ENCODE peak calls at places on chromosome 17, in four cellular contexts. One of them, this sample, is unnamed.

GRCh38 chr17:81568416-81568815 is 16.3 kb upstream of the FAAP100 start:
- DNase-seq in activated T-cell treated with anti-CD3 and anti-CD28 coated beads, Interleukin-2, amount 50 U/mL, for 4 hours: no peak
- DNase-seq in endothelial cell of umbilical vein: no peak
- DNase-seq in M059J: no peak
- DNase-seq in this sample: no peak

GRCh38 chr17:74274060-74274702 is at the start of gene DNAI2:
- DNase-seq in activated T-cell treated with anti-CD3 and anti-CD28 coated beads, Interleukin-2, amount 50 U/mL, for 4 hours: no peak
- DNase-seq in endothelial cell of umbilical vein: no peak
- DNase-seq in M059J: no peak
- DNase-seq in this sample: no peak

GRCh38 chr17:42438600-42439567 is 15.8 kb upstream of the CAVIN1 start:
- DNase-seq in activated T-cell treated with anti-CD3 and anti-CD28 coated beads, Interleukin-2, amount 50 U/mL, for 4 hours: peak
- DNase-seq in endothelial cell of umbilical vein: peak
- DNase-seq in M059J: no peak
- DNase-seq in this sample: no peak

GRCh38 chr17:78798695-78799559 is 16.9 kb upstream of the CYTH1 start:
- DNase-seq in activated T-cell treated with anti-CD3 and anti-CD28 coated beads, Interleukin-2, amount 50 U/mL, for 4 hours: no peak
- DNase-seq in endothelial cell of umbilical vein: peak
- DNase-seq in M059J: peak
- DNase-seq in this sample: no peak

GRCh38 chr17:40063915-40064531 is 1.3 kb downstream of the THRA start:
- DNase-seq in activated T-cell treated with anti-CD3 and anti-CD28 coated beads, Interleukin-2, amount 50 U/mL, for 4 hours: no peak
- DNase-seq in endothelial cell of umbilical vein: no peak
- DNase-seq in M059J: no peak
- DNase-seq in this sample: peak

GRCh38 chr17:700504-701094 is 14.0 kb downstream of the VPS53 start:
- DNase-seq in activated T-cell treated with anti-CD3 and anti-CD28 coated beads, Interleukin-2, amount 50 U/mL, for 4 hours: no peak
- DNase-seq in endothelial cell of umbilical vein: peak
- DNase-seq in M059J: peak
- DNase-seq in this sample: no peak

GRCh38 chr17:18009609-18010420 is 29.2 kb downstream of the ATPAF2 start:
- DNase-seq in activated T-cell treated with anti-CD3 and anti-CD28 coated beads, Interleukin-2, amount 50 U/mL, for 4 hours: no peak
- DNase-seq in endothelial cell of umbilical vein: no peak
- DNase-seq in M059J: no peak
- DNase-seq in this sample: no peak

GRCh38 chr17:59155439-59156177 is at the start of gene PRR11:
- DNase-seq in activated T-cell treated with anti-CD3 and anti-CD28 coated beads, Interleukin-2, amount 50 U/mL, for 4 hours: peak
- DNase-seq in endothelial cell of umbilical vein: peak
- DNase-seq in M059J: peak
- DNase-seq in this sample: peak

GRCh38 chr17:7132511-7133094 is 18.0 kb upstream of the ASGR2 start:
- DNase-seq in activated T-cell treated with anti-CD3 and anti-CD28 coated beads, Interleukin-2, amount 50 U/mL, for 4 hours: peak
- DNase-seq in endothelial cell of umbilical vein: peak
- DNase-seq in M059J: no peak
- DNase-seq in this sample: peak

GRCh38 chr17:80316927-80317705 is 56.5 kb downstream of the RNF213 start:
- DNase-seq in activated T-cell treated with anti-CD3 and anti-CD28 coated beads, Interleukin-2, amount 50 U/mL, for 4 hours: no peak
- DNase-seq in endothelial cell of umbilical vein: no peak
- DNase-seq in M059J: no peak
- DNase-seq in this sample: no peak

GRCh38 chr17:60155427-60155814 is 5.6 kb downstream of the CA4 start:
- DNase-seq in activated T-cell treated with anti-CD3 and anti-CD28 coated beads, Interleukin-2, amount 50 U/mL, for 4 hours: no peak
- DNase-seq in endothelial cell of umbilical vein: no peak
- DNase-seq in M059J: no peak
- DNase-seq in this sample: no peak

GRCh38 chr17:2395258-2396170 is 5.3 kb downstream of the MNT start:
- DNase-seq in activated T-cell treated with anti-CD3 and anti-CD28 coated beads, Interleukin-2, amount 50 U/mL, for 4 hours: no peak
- DNase-seq in endothelial cell of umbilical vein: peak
- DNase-seq in M059J: peak
- DNase-seq in this sample: peak

GRCh38 chr17:40485851-40486512 is 15.4 kb downstream of the TNS4 start:
- DNase-seq in activated T-cell treated with anti-CD3 and anti-CD28 coated beads, Interleukin-2, amount 50 U/mL, for 4 hours: peak
- DNase-seq in endothelial cell of umbilical vein: no peak
- DNase-seq in M059J: peak
- DNase-seq in this sample: peak

GRCh38 chr17:19410875-19411291 is at the start of gene RNF112:
- DNase-seq in activated T-cell treated with anti-CD3 and anti-CD28 coated beads, Interleukin-2, amount 50 U/mL, for 4 hours: no peak
- DNase-seq in endothelial cell of umbilical vein: no peak
- DNase-seq in M059J: peak
- DNase-seq in this sample: no peak